ENCODE peak calls at places on chromosomes 4 and X, in ten cellular contexts. One of them, this sample, is unnamed.
A peak's percentile ranks its signal among the peaks of the same experiment; 100 is the strongest.

GRCh38 chrX:135931644-135932487 is 38.4 kb downstream of the SAGE1 start:
- DNase-seq in stimulated activated CD8-positive, alpha-beta memory T cell treated with anti-CD3 and anti-CD28 coated beads, Interleukin-4, amount 100 ng/mL, for 24 hours: peak; percentile 37
- DNase-seq in epithelial cell of esophagus: peak; percentile 46
- DNase-seq in iris pigment epithelial cell: peak; percentile 37
- DNase-seq in sciatic nerve: peak; percentile 72
- DNase-seq in NCI-H510A: peak; percentile 5
- DNase-seq in hepatocyte: peak; percentile 57
- DNase-seq in progenitor cell of endocrine pancreas: peak; percentile 28
- DNase-seq in activated CD4-positive, alpha-beta T cell treated with anti-CD3 and anti-CD28 coated beads, Interleukin-2, amount 10 ng/mL, durations not matched to agents 7 days and 5 days: peak; percentile 32
- DNase-seq in activated T-helper 1 cell treated with anti-CD3 and anti-CD28 coated beads, Interleukin-2, amount 50 U/mL, for 16 hours: no peak
- DNase-seq in this sample: peak; percentile 67

GRCh38 chr4:184988611-184989010 is 29.7 kb upstream of the HELT start:
- DNase-seq in stimulated activated CD8-positive, alpha-beta memory T cell treated with anti-CD3 and anti-CD28 coated beads, Interleukin-4, amount 100 ng/mL, for 24 hours: no peak
- DNase-seq in epithelial cell of esophagus: peak; percentile 13
- DNase-seq in iris pigment epithelial cell: no peak
- DNase-seq in sciatic nerve: no peak
- DNase-seq in NCI-H510A: no peak
- DNase-seq in hepatocyte: no peak
- DNase-seq in progenitor cell of endocrine pancreas: no peak
- DNase-seq in activated CD4-positive, alpha-beta T cell treated with anti-CD3 and anti-CD28 coated beads, Interleukin-2, amount 10 ng/mL, durations not matched to agents 7 days and 5 days: no peak
- DNase-seq in activated T-helper 1 cell treated with anti-CD3 and anti-CD28 coated beads, Interleukin-2, amount 50 U/mL, for 16 hours: no peak
- DNase-seq in this sample: peak; percentile 30

GRCh38 chrX:68876731-68877130 is 47.9 kb downstream of the EFNB1 start:
- DNase-seq in stimulated activated CD8-positive, alpha-beta memory T cell treated with anti-CD3 and anti-CD28 coated beads, Interleukin-4, amount 100 ng/mL, for 24 hours: no peak
- DNase-seq in epithelial cell of esophagus: no peak
- DNase-seq in iris pigment epithelial cell: no peak
- DNase-seq in sciatic nerve: no peak
- DNase-seq in NCI-H510A: no peak
- DNase-seq in hepatocyte: no peak
- DNase-seq in progenitor cell of endocrine pancreas: no peak
- DNase-seq in activated CD4-positive, alpha-beta T cell treated with anti-CD3 and anti-CD28 coated beads, Interleukin-2, amount 10 ng/mL, durations not matched to agents 7 days and 5 days: no peak
- DNase-seq in activated T-helper 1 cell treated with anti-CD3 and anti-CD28 coated beads, Interleukin-2, amount 50 U/mL, for 16 hours: no peak
- DNase-seq in this sample: no peak

GRCh38 chrX:136260801-136261200 is 9.6 kb upstream of the MAP7D3 start:
- DNase-seq in stimulated activated CD8-positive, alpha-beta memory T cell treated with anti-CD3 and anti-CD28 coated beads, Interleukin-4, amount 100 ng/mL, for 24 hours: no peak
- DNase-seq in epithelial cell of esophagus: peak; percentile 51
- DNase-seq in iris pigment epithelial cell: peak; percentile 88
- DNase-seq in sciatic nerve: no peak
- DNase-seq in NCI-H510A: no peak
- DNase-seq in hepatocyte: no peak
- DNase-seq in progenitor cell of endocrine pancreas: no peak
- DNase-seq in activated CD4-positive, alpha-beta T cell treated with anti-CD3 and anti-CD28 coated beads, Interleukin-2, amount 10 ng/mL, durations not matched to agents 7 days and 5 days: no peak
- DNase-seq in activated T-helper 1 cell treated with anti-CD3 and anti-CD28 coated beads, Interleukin-2, amount 50 U/mL, for 16 hours: no peak
- DNase-seq in this sample: no peak

GRCh38 chr4:472881-473574 is 25.9 kb downstream of the ZNF721 start:
- DNase-seq in stimulated activated CD8-positive, alpha-beta memory T cell treated with anti-CD3 and anti-CD28 coated beads, Interleukin-4, amount 100 ng/mL, for 24 hours: no peak
- DNase-seq in epithelial cell of esophagus: peak; percentile 19
- DNase-seq in iris pigment epithelial cell: peak; percentile 14
- DNase-seq in sciatic nerve: no peak
- DNase-seq in NCI-H510A: no peak
- DNase-seq in hepatocyte: no peak
- DNase-seq in progenitor cell of endocrine pancreas: no peak
- DNase-seq in activated CD4-positive, alpha-beta T cell treated with anti-CD3 and anti-CD28 coated beads, Interleukin-2, amount 10 ng/mL, durations not matched to agents 7 days and 5 days: no peak
- DNase-seq in activated T-helper 1 cell treated with anti-CD3 and anti-CD28 coated beads, Interleukin-2, amount 50 U/mL, for 16 hours: peak; percentile 10
- DNase-seq in this sample: peak; percentile 58

GRCh38 chrX:111680988-111681779 is at the start of gene ALG13:
- DNase-seq in stimulated activated CD8-positive, alpha-beta memory T cell treated with anti-CD3 and anti-CD28 coated beads, Interleukin-4, amount 100 ng/mL, for 24 hours: peak; percentile 80
- DNase-seq in epithelial cell of esophagus: peak; percentile 85
- DNase-seq in iris pigment epithelial cell: peak; percentile 85
- DNase-seq in sciatic nerve: peak; percentile 96
- DNase-seq in NCI-H510A: peak; percentile 80
- DNase-seq in hepatocyte: peak; percentile 97
- DNase-seq in progenitor cell of endocrine pancreas: peak; percentile 78
- DNase-seq in activated CD4-positive, alpha-beta T cell treated with anti-CD3 and anti-CD28 coated beads, Interleukin-2, amount 10 ng/mL, durations not matched to agents 7 days and 5 days: peak; percentile 88
- DNase-seq in activated T-helper 1 cell treated with anti-CD3 and anti-CD28 coated beads, Interleukin-2, amount 50 U/mL, for 16 hours: peak; percentile 72
- DNase-seq in this sample: peak; percentile 95

GRCh38 chr4:8719421-8719820 is 126.9 kb downstream of the CPZ start:
- DNase-seq in stimulated activated CD8-positive, alpha-beta memory T cell treated with anti-CD3 and anti-CD28 coated beads, Interleukin-4, amount 100 ng/mL, for 24 hours: no peak
- DNase-seq in epithelial cell of esophagus: no peak
- DNase-seq in iris pigment epithelial cell: no peak
- DNase-seq in sciatic nerve: peak; percentile 17
- DNase-seq in NCI-H510A: no peak
- DNase-seq in hepatocyte: no peak
- DNase-seq in progenitor cell of endocrine pancreas: no peak
- DNase-seq in activated CD4-positive, alpha-beta T cell treated with anti-CD3 and anti-CD28 coated beads, Interleukin-2, amount 10 ng/mL, durations not matched to agents 7 days and 5 days: no peak
- DNase-seq in activated T-helper 1 cell treated with anti-CD3 and anti-CD28 coated beads, Interleukin-2, amount 50 U/mL, for 16 hours: no peak
- DNase-seq in this sample: peak; percentile 32

GRCh38 chrX:111100191-111100590 is 4.2 kb downstream of the PAK3 start:
- DNase-seq in stimulated activated CD8-positive, alpha-beta memory T cell treated with anti-CD3 and anti-CD28 coated beads, Interleukin-4, amount 100 ng/mL, for 24 hours: no peak
- DNase-seq in epithelial cell of esophagus: peak; percentile 54
- DNase-seq in iris pigment epithelial cell: peak; percentile 20
- DNase-seq in sciatic nerve: no peak
- DNase-seq in NCI-H510A: no peak
- DNase-seq in hepatocyte: peak; percentile 57
- DNase-seq in progenitor cell of endocrine pancreas: peak; percentile 24
- DNase-seq in activated CD4-positive, alpha-beta T cell treated with anti-CD3 and anti-CD28 coated beads, Interleukin-2, amount 10 ng/mL, durations not matched to agents 7 days and 5 days: peak; percentile 24
- DNase-seq in activated T-helper 1 cell treated with anti-CD3 and anti-CD28 coated beads, Interleukin-2, amount 50 U/mL, for 16 hours: no peak
- DNase-seq in this sample: peak; percentile 63

GRCh38 chr4:83629945-83630684 is 94.2 kb downstream of the GPAT3 start:
- DNase-seq in stimulated activated CD8-positive, alpha-beta memory T cell treated with anti-CD3 and anti-CD28 coated beads, Interleukin-4, amount 100 ng/mL, for 24 hours: no peak
- DNase-seq in epithelial cell of esophagus: peak; percentile 86
- DNase-seq in iris pigment epithelial cell: peak; percentile 85
- DNase-seq in sciatic nerve: no peak
- DNase-seq in NCI-H510A: no peak
- DNase-seq in hepatocyte: peak; percentile 79
- DNase-seq in progenitor cell of endocrine pancreas: no peak
- DNase-seq in activated CD4-positive, alpha-beta T cell treated with anti-CD3 and anti-CD28 coated beads, Interleukin-2, amount 10 ng/mL, durations not matched to agents 7 days and 5 days: no peak
- DNase-seq in activated T-helper 1 cell treated with anti-CD3 and anti-CD28 coated beads, Interleukin-2, amount 50 U/mL, for 16 hours: no peak
- DNase-seq in this sample: no peak